ENCODE peak calls at places on chromosomes 2 and 18, in four cellular contexts. N is IMR-90, G is K562, K is GM12878. I is an unnamed sample.
A peak's percentile ranks its signal among the peaks of the same experiment; 100 is the strongest.

GRCh38 chr2:219403861-219404260 is 14.3 kb upstream of the DES start:
- DNase-seq in N (no peak), G (no peak), K (no peak), I (no peak)

GRCh38 chr2:86314125-86314524 is 23.3 kb downstream of the REEP1 start:
- DNase-seq in N (no peak), G (no peak), K (no peak), I (no peak)

GRCh38 chr2:46344696-46345095 is 47.5 kb downstream of the EPAS1 start:
- DNase-seq in N (no peak), G (no peak), K (no peak), I (no peak)

GRCh38 chr18:48680871-48681270 is 142.0 kb downstream of the CTIF start:
- DNase-seq in N (no peak), G (no peak), K (no peak), I (peak; percentile 96)

GRCh38 chr2:135043345-135043744 is 3.9 kb downstream of the MAP3K19 start:
- DNase-seq in N (no peak), G (peak; percentile 27), K (no peak), I (no peak)

GRCh38 chr18:23824704-23825103 is 135.5 kb downstream of the LAMA3 start:
- DNase-seq in N (peak; percentile 30), G (no peak), K (no peak), I (no peak)

GRCh38 chr2:62030902-62031301 is 125.4 kb downstream of the COMMD1 start:
- DNase-seq in N (peak; percentile 15), G (no peak), K (no peak), I (no peak)

GRCh38 chr18:74459877-74460276 is 2.8 kb upstream of the DIPK1C start:
- DNase-seq in N (no peak), G (peak; percentile 28), K (no peak), I (no peak)

GRCh38 chr2:180753809-180754761 is 226.3 kb upstream of the UBE2E3 start:
- DNase-seq in N (peak; percentile 82), G (no peak), K (no peak), I (peak; percentile 16)

GRCh38 chr2:7725850-7726242 is 808.6 kb downstream of the RNF144A start:
- DNase-seq in N (no peak), G (no peak), K (no peak), I (no peak)

GRCh38 chr18:67192535-67192934 is 324.0 kb downstream of the DSEL start:
- DNase-seq in N (no peak), G (no peak), K (no peak), I (no peak)

GRCh38 chr18:63540131-63540530 is 2.0 kb upstream of the SERPINB12 start:
- DNase-seq in N (peak; percentile 46), G (no peak), K (no peak), I (no peak)

GRCh38 chr2:26222976-26223375 is 21.5 kb downstream of the HADHA start:
- DNase-seq in N (no peak), G (no peak), K (no peak), I (no peak)

GRCh38 chr2:147440694-147441093 is 404.1 kb upstream of the ACVR2A start:
- DNase-seq in N (no peak), G (no peak), K (no peak), I (no peak)

GRCh38 chr2:80638759-80639158 is 334.2 kb upstream of the LRRTM1 start:
- DNase-seq in N (no peak), G (no peak), K (no peak), I (no peak)

GRCh38 chr18:56333146-56333545 is 305.2 kb downstream of the TXNL1 start:
- DNase-seq in N (no peak), G (no peak), K (no peak), I (no peak)

GRCh38 chr2:19911799-19912509 is 10.2 kb upstream of the TTC32 start:
- DNase-seq in N (peak; percentile 93), G (no peak), K (no peak), I (no peak)

GRCh38 chr2:238701907-238702206 is 146.0 kb upstream of the TWIST2 start:
- DNase-seq in N (no peak), G (no peak), K (no peak), I (no peak)

GRCh38 chr2:171154348-171154747 is 6.3 kb downstream of the TLK1 start:
- DNase-seq in N (peak; percentile 15), G (no peak), K (no peak), I (peak; percentile 42)

GRCh38 chr18:41642756-41643155 is 312.3 kb upstream of the PIK3C3 start:
- DNase-seq in N (no peak), G (no peak), K (no peak), I (no peak)

GRCh38 chr2:179842498-179843153 is 18.8 kb downstream of the ZNF385B start:
- DNase-seq in N (no peak), G (peak; percentile 51), K (no peak), I (peak; percentile 11)

GRCh38 chr2:129742415-129742814 is 237.1 kb upstream of the RAB6C start:
- DNase-seq in N (no peak), G (no peak), K (no peak), I (no peak)

GRCh38 chr2:116988303-116988702 is 826.2 kb upstream of the DDX18 start:
- DNase-seq in N (no peak), G (no peak), K (no peak), I (no peak)

GRCh38 chr2:137997733-137998132 is 33.5 kb downstream of the HNMT start:
- DNase-seq in N (no peak), G (no peak), K (no peak), I (no peak)

GRCh38 chr2:71538656-71539265 is 85.4 kb downstream of the DYSF start:
- DNase-seq in N (no peak), G (no peak), K (no peak), I (no peak)

GRCh38 chr2:237833546-237833945 is 25.9 kb upstream of the RAMP1 start:
- DNase-seq in N (peak; percentile 68), G (no peak), K (no peak), I (no peak)

GRCh38 chr2:152038451-152038958 is 60.3 kb downstream of the CACNB4 start:
- DNase-seq in N (no peak), G (no peak), K (no peak), I (no peak)

GRCh38 chr2:42186945-42187632 is 17.9 kb downstream of the EML4 start:
- DNase-seq in N (no peak), G (no peak), K (no peak), I (no peak)

GRCh38 chr2:128309341-128310093 is 9.2 kb downstream of the HS6ST1 start:
- DNase-seq in N (peak; percentile 86), G (peak; percentile 73), K (no peak), I (no peak)

GRCh38 chr2:240250985-240251847 is 110.8 kb upstream of the OTOS start:
- DNase-seq in N (peak; percentile 89), G (peak; percentile 86), K (no peak), I (peak; percentile 51)

GRCh38 chr2:240248981-240249422 is 108.5 kb upstream of the OTOS start:
- DNase-seq in N (no peak), G (no peak), K (no peak), I (no peak)

GRCh38 chr2:240250150-240250984 is 109.9 kb upstream of the OTOS start:
- DNase-seq in N (no peak), G (peak; percentile 17), K (no peak), I (no peak)

GRCh38 chr2:240247868-240248820 is 107.7 kb upstream of the OTOS start:
- DNase-seq in N (no peak), G (no peak), K (no peak), I (no peak)

DNA sequence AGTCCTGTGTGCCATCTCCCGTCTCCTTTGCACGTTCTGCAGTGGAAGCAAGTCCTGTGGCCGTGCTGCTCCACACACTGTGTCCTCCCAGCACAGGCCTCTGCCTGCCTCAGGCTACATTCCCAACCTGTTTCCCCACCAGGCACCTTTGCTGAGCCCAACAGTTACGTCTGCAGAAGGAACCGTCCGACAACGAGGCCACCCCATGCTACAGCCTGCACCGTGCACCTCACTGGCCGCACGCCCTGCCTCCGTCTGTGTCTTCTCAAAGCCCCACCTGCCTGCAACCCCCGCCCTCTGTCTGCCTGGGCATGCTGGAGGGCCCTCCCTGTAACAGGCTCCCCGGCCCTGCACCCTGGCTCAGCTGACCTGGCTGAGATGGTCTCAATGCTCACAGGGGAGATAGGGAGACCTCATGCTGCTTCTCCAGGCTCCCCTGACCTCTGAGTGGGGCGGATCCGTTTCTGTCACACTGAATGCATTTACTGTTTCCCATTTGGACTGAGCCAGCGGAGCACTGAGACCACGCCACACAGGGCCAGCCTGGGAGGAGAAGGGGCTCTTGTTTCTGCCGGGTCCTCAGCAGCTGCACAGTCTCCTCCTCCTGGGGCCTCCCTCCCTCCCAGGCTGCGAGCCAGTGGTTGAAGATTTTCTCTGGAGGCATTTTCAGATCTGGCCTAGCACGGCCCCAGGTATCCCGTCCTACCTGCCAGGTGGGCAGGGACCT is 109.1 kb upstream of the OTOS start:
- DNase-seq in N (no peak), G (peak; percentile 50), K (no peak), I (no peak)
- TF ChIP-seq FOS in N (no peak), G (no peak), K (no peak), I (no peak)

DNA sequence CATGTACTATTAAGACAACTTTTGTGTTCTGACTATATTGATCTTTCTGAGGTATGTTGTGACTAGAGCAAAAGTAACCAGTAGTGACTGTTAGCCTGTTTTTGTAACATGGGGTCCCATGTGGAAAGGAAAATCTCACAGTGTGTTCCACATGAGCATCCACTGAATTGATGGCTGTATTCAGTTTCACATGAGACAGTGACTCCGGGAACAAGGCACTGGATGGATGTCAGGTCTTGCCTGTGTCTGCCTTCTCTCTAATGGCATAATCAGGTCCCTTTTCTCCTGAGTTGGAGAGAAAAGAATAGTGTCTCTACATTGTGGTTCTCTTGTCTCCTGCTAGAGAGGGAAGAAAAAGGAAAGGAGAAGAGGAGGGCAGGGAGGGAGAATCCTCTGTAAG is 27.6 kb downstream of the TMEM178A start:
- DNase-seq in N (no peak), G (no peak), K (no peak), I (no peak)
- TF ChIP-seq FOS in N (no peak), G (no peak), K (no peak), I (no peak)

DNA sequence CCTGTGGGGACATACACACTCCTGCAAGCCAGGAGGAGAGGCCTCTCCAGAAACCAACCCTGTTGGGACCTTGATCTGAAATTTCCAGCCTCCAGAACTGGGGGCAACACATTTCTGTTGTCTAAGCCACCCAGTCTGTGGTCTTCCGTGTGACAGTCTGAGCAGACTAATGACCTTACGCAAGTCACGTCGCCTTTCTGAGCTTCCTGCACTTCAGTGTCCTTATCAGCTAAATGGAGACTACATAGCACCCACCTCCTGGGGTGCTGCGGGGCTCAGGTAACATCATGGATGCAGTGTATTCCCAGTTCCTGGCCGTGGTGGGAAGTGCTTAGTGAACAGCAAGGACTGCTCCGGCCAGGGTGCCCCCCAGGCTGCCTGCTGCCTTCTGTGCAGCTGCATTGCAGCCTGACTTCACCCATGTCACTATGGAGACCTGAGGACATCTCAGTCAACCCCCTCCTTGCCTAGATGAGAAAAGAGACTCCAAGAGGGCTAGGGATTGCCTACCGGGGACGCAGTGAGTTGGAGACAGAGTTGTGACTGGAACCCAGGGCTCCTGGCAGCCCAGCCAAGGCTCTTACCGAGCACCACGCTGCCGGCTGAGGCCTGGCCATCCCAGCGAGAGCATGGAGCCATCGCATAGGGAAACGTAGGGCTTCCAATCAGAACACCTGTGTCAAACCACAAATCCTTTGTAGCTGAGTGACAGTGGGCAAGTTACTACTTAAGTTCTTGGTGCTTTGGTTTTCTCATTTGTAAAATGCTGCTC is 61.3 kb upstream of the FZD5 start:
- DNase-seq in N (no peak), G (no peak), K (no peak), I (no peak)
- TF ChIP-seq FOS in N (no peak), G (no peak), K (no peak), I (no peak)

GRCh38 chr2:30860715-30861114 is 53.5 kb upstream of the CAPN13 start:
- DNase-seq in N (no peak), G (no peak), K (no peak), I (no peak)

GRCh38 chr2:30860003-30860402 is 52.8 kb upstream of the CAPN13 start:
- DNase-seq in N (no peak), G (no peak), K (no peak), I (no peak)

GRCh38 chr2:30865218-30865617 is 58.0 kb upstream of the CAPN13 start:
- DNase-seq in N (no peak), G (no peak), K (no peak), I (no peak)

GRCh38 chr2:30865892-30866681 is 58.8 kb upstream of the CAPN13 start:
- DNase-seq in N (no peak), G (no peak), K (no peak), I (no peak)

GRCh38 chr2:30862054-30862651 is 54.9 kb upstream of the CAPN13 start:
- DNase-seq in N (peak; percentile 73), G (peak; percentile 45), K (no peak), I (peak; percentile 20)
- TF ChIP-seq FOS in N (no peak), G (no peak), K (no peak), I (no peak)